ENCODE peak calls at places on chromosome 12, in five cellular contexts. L is body of pancreas, I is A549, D is esophagus squamous epithelium, Z is Peyer's patch. B is an unnamed sample. For H3K4me1, the result is how much of the 10 kb centered on the place peaks cover.

GRCh38 chr12:104060791-104061190 is 3.5 kb upstream of the HCFC2 start:
- DNase-seq in D (no peak), L (no peak), Z (no peak), I (no peak), B (no peak)

GRCh38 chr12:80442426-80443222 is 1.4 kb upstream of the PTPRQ start:
- DNase-seq in D (no peak), I (peak), L (peak), Z (no peak), B (no peak)

GRCh38 chr12:53179694-53180269 is 740 bp upstream of the ZNF740 start:
- DNase-seq in D (no peak), L (peak), Z (no peak), I (no peak), B (no peak)

GRCh38 chr12:120980800-120981368 is 2.5 kb downstream of the HNF1A start:
- DNase-seq in L (peak), Z (peak), D (no peak), I (peak), B (no peak)

GRCh38 chr12:47281667-47282171 is 202.0 kb upstream of the AMIGO2 start:
- DNase-seq in Z (no peak), L (no peak), D (no peak), I (no peak), B (no peak)

GRCh38 chr12:82524636-82525035 is 162.1 kb upstream of the TMTC2 start:
- DNase-seq in D (no peak), Z (no peak), L (no peak), I (no peak), B (no peak)

GRCh38 chr12:92049403-92049802 is 96.2 kb downstream of the BTG1 start:
- DNase-seq in L (no peak), D (no peak), Z (no peak), I (no peak), B (no peak)

GRCh38 chr12:82651489-82651888 is 35.2 kb upstream of the TMTC2 start:
- DNase-seq in D (no peak), L (no peak), I (peak), Z (no peak), B (no peak)

GRCh38 chr12:85156569-85156968 is 120.4 kb downstream of the LRRIQ1 start:
- DNase-seq in Z (no peak), I (peak), L (no peak), D (no peak), B (no peak)

GRCh38 chr12:32309811-32310755 is 89.3 kb upstream of the FGD4 start:
- DNase-seq in L (no peak), I (no peak), D (no peak), Z (no peak), B (no peak)

GRCh38 chr12:32307352-32307751 is 92.0 kb upstream of the FGD4 start:
- DNase-seq in L (no peak), I (no peak), D (no peak), Z (no peak), B (no peak)

GRCh38 chr12:32312049-32312670 is 87.2 kb upstream of the FGD4 start:
- DNase-seq in D (no peak), I (peak), L (peak), Z (no peak), B (no peak)
- TF ChIP-seq CTCF in D (no peak), I (peak), L (peak), Z (peak), B (peak)

GRCh38 chr12:106986625-106987389 is at the start of gene MTERF2:
- DNase-seq in L (peak), Z (peak), I (peak), D (peak), B (peak)
- TF ChIP-seq POLR2A in L (peak), Z (peak), I (peak), D (peak), B (peak)

GRCh38 chr12:125122668-125123067 is 57.4 kb downstream of the AACS start:
- DNase-seq in I (no peak), D (no peak), L (no peak), Z (no peak), B (no peak)

GRCh38 chr12:125125271-125125670 is 60.0 kb downstream of the AACS start:
- DNase-seq in L (no peak), Z (no peak), I (peak), D (no peak), B (no peak)

GRCh38 chr12:125124320-125124966 is 59.2 kb downstream of the AACS start:
- DNase-seq in L (peak), Z (no peak), D (no peak), I (no peak), B (no peak)

GRCh38 chr12:125121095-125121494 is 55.9 kb downstream of the AACS start:
- DNase-seq in Z (no peak), I (no peak), L (peak), D (no peak), B (no peak)

DNA sequence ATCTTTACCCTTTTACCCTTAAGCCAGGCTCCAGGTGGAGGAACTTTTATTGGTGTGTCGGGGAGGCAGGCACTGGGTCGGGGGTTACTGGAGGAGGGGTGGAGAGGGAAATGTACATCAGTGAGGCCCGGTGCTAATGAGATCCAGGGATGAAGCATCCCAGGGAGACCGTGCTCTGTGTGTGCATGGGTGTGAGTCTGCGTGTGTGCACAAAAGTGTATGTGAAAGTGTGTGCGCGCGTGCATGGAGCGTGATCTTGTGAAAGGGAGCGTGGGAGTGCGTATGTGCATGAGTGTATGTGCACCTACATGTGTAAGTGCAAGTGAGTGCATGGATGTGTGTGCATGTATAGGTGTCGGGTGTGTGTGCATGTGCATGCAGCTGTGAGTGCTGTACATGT is 55.3 kb downstream of the AACS start:
- DNase-seq in I (no peak), D (no peak), Z (no peak), L (no peak), B (no peak)
- H3K4me1 ChIP-seq in I (under half), D (under half), Z (under half), L (under half), B (under half)

DNA sequence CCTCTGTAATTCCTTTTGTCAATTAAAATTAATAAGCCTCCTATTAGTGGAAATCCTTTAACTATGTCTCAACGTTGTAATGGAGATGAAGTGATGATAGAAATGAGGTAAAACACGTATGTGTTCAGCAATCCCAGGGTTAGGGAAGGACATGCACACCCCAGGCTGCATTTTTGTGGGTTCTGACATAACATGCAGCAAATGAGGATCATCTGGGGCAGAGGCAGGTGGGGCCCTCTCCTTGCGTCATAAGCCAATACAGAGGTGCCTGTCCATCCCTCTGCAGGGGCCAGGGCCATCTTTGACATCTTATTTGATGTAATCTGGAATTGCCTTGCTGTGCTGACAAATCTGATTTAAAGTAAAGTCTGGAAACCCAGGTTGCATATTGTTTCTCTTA is 73.2 kb downstream of the MYRFL start:
- DNase-seq in Z (no peak), L (no peak), I (no peak), D (no peak), B (no peak)
- TF ChIP-seq CTCF in Z (no peak), L (no peak), I (no peak), D (no peak), B (no peak)

GRCh38 chr12:28050606-28051005 is 78.1 kb upstream of the PTHLH start:
- DNase-seq in D (no peak), L (no peak), Z (no peak), I (no peak), B (no peak)
- TF ChIP-seq POLR2A in D (no peak), L (no peak), Z (no peak), I (no peak), B (no peak)

GRCh38 chr12:41217731-41218130 is 29.6 kb downstream of the PDZRN4 start:
- DNase-seq in D (no peak), Z (no peak), L (no peak), I (no peak), B (no peak)
- H3K4me1 ChIP-seq in D (under half), Z (under half), L (under half), I (under half), B (under half)

GRCh38 chr12:30837595-30837994 is 82.8 kb upstream of the CAPRIN2 start:
- DNase-seq in Z (no peak), D (no peak), I (peak), L (no peak), B (no peak)
- TF ChIP-seq CTCF in Z (no peak), D (no peak), I (no peak), L (no peak), B (no peak)

GRCh38 chr12:93706387-93706786 is 29.2 kb downstream of the CRADD start:
- DNase-seq in I (no peak), D (no peak), L (no peak), Z (no peak), B (no peak)
- TF ChIP-seq POLR2A in I (no peak), D (no peak), L (no peak), Z (no peak), B (no peak)

GRCh38 chr12:109878749-109879148 is 1.6 kb downstream of the GLTP start:
- DNase-seq in L (no peak), Z (no peak), I (no peak), D (no peak), B (no peak)
- H3K4me1 ChIP-seq in L (under half), Z (under half), I (under half), D (under half), B (under half)

GRCh38 chr12:58302487-58303011 is 361.2 kb downstream of the ATP23 start:
- DNase-seq in I (peak), D (no peak), Z (no peak), L (peak), B (no peak)
- TF ChIP-seq CTCF in I (peak), D (no peak), Z (no peak), L (no peak), B (no peak)

B was measured in tibial nerve.